ENCODE peak calls at places on chromosomes 12 and 14, in ten cellular contexts. One of them, this sample, is unnamed.

GRCh38 chr12:54448344-54448743 is 25.1 kb downstream of the GTSF1 start:
- DNase-seq in activated naive CD8-positive, alpha-beta T cell treated with anti-CD3 and anti-CD28 coated beads for 36 hours: no peak
- DNase-seq in pancreas: no peak
- DNase-seq in stimulated activated CD8-positive, alpha-beta memory T cell treated with anti-CD3 and anti-CD28 coated beads, Interleukin-4, amount 100 ng/mL, for 1 hour: no peak
- DNase-seq in left kidney: no peak
- DNase-seq in fibroblast of lung: no peak
- DNase-seq in CD8-positive, alpha-beta T cell: no peak
- DNase-seq in CD8-positive, alpha-beta memory T cell: no peak
- DNase-seq in activated T-cell treated with anti-CD3 and anti-CD28 coated beads, Interleukin-2, amount 50 U/mL, for 72 hours: no peak
- DNase-seq in GM23248: no peak
- DNase-seq in this sample: no peak

GRCh38 chr12:92562063-92562734 is 140.6 kb upstream of the PLEKHG7 start:
- DNase-seq in activated naive CD8-positive, alpha-beta T cell treated with anti-CD3 and anti-CD28 coated beads for 36 hours: no peak
- DNase-seq in pancreas: no peak
- DNase-seq in stimulated activated CD8-positive, alpha-beta memory T cell treated with anti-CD3 and anti-CD28 coated beads, Interleukin-4, amount 100 ng/mL, for 1 hour: no peak
- DNase-seq in left kidney: no peak
- DNase-seq in fibroblast of lung: no peak
- DNase-seq in CD8-positive, alpha-beta T cell: no peak
- DNase-seq in CD8-positive, alpha-beta memory T cell: no peak
- DNase-seq in activated T-cell treated with anti-CD3 and anti-CD28 coated beads, Interleukin-2, amount 50 U/mL, for 72 hours: no peak
- DNase-seq in GM23248: no peak
- DNase-seq in this sample: no peak

GRCh38 chr14:71905860-71906259 is 26.4 kb upstream of the RGS6 start:
- DNase-seq in activated naive CD8-positive, alpha-beta T cell treated with anti-CD3 and anti-CD28 coated beads for 36 hours: no peak
- DNase-seq in pancreas: no peak
- DNase-seq in stimulated activated CD8-positive, alpha-beta memory T cell treated with anti-CD3 and anti-CD28 coated beads, Interleukin-4, amount 100 ng/mL, for 1 hour: no peak
- DNase-seq in left kidney: no peak
- DNase-seq in fibroblast of lung: no peak
- DNase-seq in CD8-positive, alpha-beta T cell: no peak
- DNase-seq in CD8-positive, alpha-beta memory T cell: no peak
- DNase-seq in activated T-cell treated with anti-CD3 and anti-CD28 coated beads, Interleukin-2, amount 50 U/mL, for 72 hours: no peak
- DNase-seq in GM23248: no peak
- DNase-seq in this sample: no peak

GRCh38 chr12:83893101-83893500 is 1019.5 kb downstream of the SLC6A15 start:
- DNase-seq in activated naive CD8-positive, alpha-beta T cell treated with anti-CD3 and anti-CD28 coated beads for 36 hours: no peak
- DNase-seq in pancreas: no peak
- DNase-seq in stimulated activated CD8-positive, alpha-beta memory T cell treated with anti-CD3 and anti-CD28 coated beads, Interleukin-4, amount 100 ng/mL, for 1 hour: no peak
- DNase-seq in left kidney: no peak
- DNase-seq in fibroblast of lung: no peak
- DNase-seq in CD8-positive, alpha-beta T cell: no peak
- DNase-seq in CD8-positive, alpha-beta memory T cell: no peak
- DNase-seq in activated T-cell treated with anti-CD3 and anti-CD28 coated beads, Interleukin-2, amount 50 U/mL, for 72 hours: no peak
- DNase-seq in GM23248: no peak
- DNase-seq in this sample: no peak

GRCh38 chr12:90940872-90941499 is 14.0 kb downstream of the CCER1 start:
- DNase-seq in activated naive CD8-positive, alpha-beta T cell treated with anti-CD3 and anti-CD28 coated beads for 36 hours: no peak
- DNase-seq in pancreas: no peak
- DNase-seq in stimulated activated CD8-positive, alpha-beta memory T cell treated with anti-CD3 and anti-CD28 coated beads, Interleukin-4, amount 100 ng/mL, for 1 hour: no peak
- DNase-seq in left kidney: peak
- DNase-seq in fibroblast of lung: peak
- DNase-seq in CD8-positive, alpha-beta T cell: no peak
- DNase-seq in CD8-positive, alpha-beta memory T cell: no peak
- DNase-seq in activated T-cell treated with anti-CD3 and anti-CD28 coated beads, Interleukin-2, amount 50 U/mL, for 72 hours: no peak
- DNase-seq in GM23248: peak
- DNase-seq in this sample: no peak

GRCh38 chr12:104457746-104458644 is 1.2 kb downstream of the CHST11 start:
- DNase-seq in activated naive CD8-positive, alpha-beta T cell treated with anti-CD3 and anti-CD28 coated beads for 36 hours: peak
- DNase-seq in pancreas: peak
- DNase-seq in stimulated activated CD8-positive, alpha-beta memory T cell treated with anti-CD3 and anti-CD28 coated beads, Interleukin-4, amount 100 ng/mL, for 1 hour: no peak
- DNase-seq in left kidney: peak
- DNase-seq in fibroblast of lung: peak
- DNase-seq in CD8-positive, alpha-beta T cell: peak
- DNase-seq in CD8-positive, alpha-beta memory T cell: peak
- DNase-seq in activated T-cell treated with anti-CD3 and anti-CD28 coated beads, Interleukin-2, amount 50 U/mL, for 72 hours: peak
- DNase-seq in GM23248: peak
- DNase-seq in this sample: peak

GRCh38 chr12:8692573-8692972 is 5.2 kb upstream of the RIMKLB start:
- DNase-seq in activated naive CD8-positive, alpha-beta T cell treated with anti-CD3 and anti-CD28 coated beads for 36 hours: no peak
- DNase-seq in pancreas: peak
- DNase-seq in stimulated activated CD8-positive, alpha-beta memory T cell treated with anti-CD3 and anti-CD28 coated beads, Interleukin-4, amount 100 ng/mL, for 1 hour: no peak
- DNase-seq in left kidney: peak
- DNase-seq in fibroblast of lung: peak
- DNase-seq in CD8-positive, alpha-beta T cell: no peak
- DNase-seq in CD8-positive, alpha-beta memory T cell: no peak
- DNase-seq in activated T-cell treated with anti-CD3 and anti-CD28 coated beads, Interleukin-2, amount 50 U/mL, for 72 hours: no peak
- DNase-seq in GM23248: no peak
- DNase-seq in this sample: no peak

GRCh38 chr12:15001733-15002471 is 29.1 kb downstream of the PDE6H start:
- DNase-seq in activated naive CD8-positive, alpha-beta T cell treated with anti-CD3 and anti-CD28 coated beads for 36 hours: no peak
- DNase-seq in pancreas: no peak
- DNase-seq in stimulated activated CD8-positive, alpha-beta memory T cell treated with anti-CD3 and anti-CD28 coated beads, Interleukin-4, amount 100 ng/mL, for 1 hour: no peak
- DNase-seq in left kidney: peak
- DNase-seq in fibroblast of lung: peak
- DNase-seq in CD8-positive, alpha-beta T cell: no peak
- DNase-seq in CD8-positive, alpha-beta memory T cell: no peak
- DNase-seq in activated T-cell treated with anti-CD3 and anti-CD28 coated beads, Interleukin-2, amount 50 U/mL, for 72 hours: no peak
- DNase-seq in GM23248: peak
- DNase-seq in this sample: peak

GRCh38 chr12:31118831-31119530 is 45.3 kb downstream of the DDX11 start:
- DNase-seq in activated naive CD8-positive, alpha-beta T cell treated with anti-CD3 and anti-CD28 coated beads for 36 hours: peak
- DNase-seq in pancreas: no peak
- DNase-seq in stimulated activated CD8-positive, alpha-beta memory T cell treated with anti-CD3 and anti-CD28 coated beads, Interleukin-4, amount 100 ng/mL, for 1 hour: no peak
- DNase-seq in left kidney: peak
- DNase-seq in fibroblast of lung: no peak
- DNase-seq in CD8-positive, alpha-beta T cell: peak
- DNase-seq in CD8-positive, alpha-beta memory T cell: no peak
- DNase-seq in activated T-cell treated with anti-CD3 and anti-CD28 coated beads, Interleukin-2, amount 50 U/mL, for 72 hours: no peak
- DNase-seq in GM23248: no peak
- DNase-seq in this sample: peak

GRCh38 chr12:9951026-9951652 is 19.0 kb upstream of the CLEC2A start:
- DNase-seq in activated naive CD8-positive, alpha-beta T cell treated with anti-CD3 and anti-CD28 coated beads for 36 hours: peak
- DNase-seq in pancreas: no peak
- DNase-seq in stimulated activated CD8-positive, alpha-beta memory T cell treated with anti-CD3 and anti-CD28 coated beads, Interleukin-4, amount 100 ng/mL, for 1 hour: peak
- DNase-seq in left kidney: no peak
- DNase-seq in fibroblast of lung: no peak
- DNase-seq in CD8-positive, alpha-beta T cell: peak
- DNase-seq in CD8-positive, alpha-beta memory T cell: peak
- DNase-seq in activated T-cell treated with anti-CD3 and anti-CD28 coated beads, Interleukin-2, amount 50 U/mL, for 72 hours: peak
- DNase-seq in GM23248: peak
- DNase-seq in this sample: no peak

GRCh38 chr14:105331575-105332351 is 17.2 kb downstream of the PACS2 start:
- DNase-seq in activated naive CD8-positive, alpha-beta T cell treated with anti-CD3 and anti-CD28 coated beads for 36 hours: no peak
- DNase-seq in pancreas: no peak
- DNase-seq in stimulated activated CD8-positive, alpha-beta memory T cell treated with anti-CD3 and anti-CD28 coated beads, Interleukin-4, amount 100 ng/mL, for 1 hour: no peak
- DNase-seq in left kidney: no peak
- DNase-seq in fibroblast of lung: no peak
- DNase-seq in CD8-positive, alpha-beta T cell: no peak
- DNase-seq in CD8-positive, alpha-beta memory T cell: no peak
- DNase-seq in activated T-cell treated with anti-CD3 and anti-CD28 coated beads, Interleukin-2, amount 50 U/mL, for 72 hours: no peak
- DNase-seq in GM23248: no peak
- DNase-seq in this sample: no peak

GRCh38 chr14:55908071-55908470 is 210.1 kb upstream of the PELI2 start:
- DNase-seq in activated naive CD8-positive, alpha-beta T cell treated with anti-CD3 and anti-CD28 coated beads for 36 hours: no peak
- DNase-seq in pancreas: no peak
- DNase-seq in stimulated activated CD8-positive, alpha-beta memory T cell treated with anti-CD3 and anti-CD28 coated beads, Interleukin-4, amount 100 ng/mL, for 1 hour: no peak
- DNase-seq in left kidney: no peak
- DNase-seq in fibroblast of lung: no peak
- DNase-seq in CD8-positive, alpha-beta T cell: no peak
- DNase-seq in CD8-positive, alpha-beta memory T cell: no peak
- DNase-seq in activated T-cell treated with anti-CD3 and anti-CD28 coated beads, Interleukin-2, amount 50 U/mL, for 72 hours: no peak
- DNase-seq in GM23248: no peak
- DNase-seq in this sample: no peak

GRCh38 chr12:80894179-80894578 is 43.6 kb downstream of the LIN7A start:
- DNase-seq in activated naive CD8-positive, alpha-beta T cell treated with anti-CD3 and anti-CD28 coated beads for 36 hours: no peak
- DNase-seq in pancreas: no peak
- DNase-seq in stimulated activated CD8-positive, alpha-beta memory T cell treated with anti-CD3 and anti-CD28 coated beads, Interleukin-4, amount 100 ng/mL, for 1 hour: no peak
- DNase-seq in left kidney: no peak
- DNase-seq in fibroblast of lung: no peak
- DNase-seq in CD8-positive, alpha-beta T cell: no peak
- DNase-seq in CD8-positive, alpha-beta memory T cell: no peak
- DNase-seq in activated T-cell treated with anti-CD3 and anti-CD28 coated beads, Interleukin-2, amount 50 U/mL, for 72 hours: no peak
- DNase-seq in GM23248: no peak
- DNase-seq in this sample: no peak

GRCh38 chr12:5018677-5019076 is 25.0 kb upstream of the KCNA5 start:
- DNase-seq in activated naive CD8-positive, alpha-beta T cell treated with anti-CD3 and anti-CD28 coated beads for 36 hours: no peak
- DNase-seq in pancreas: no peak
- DNase-seq in stimulated activated CD8-positive, alpha-beta memory T cell treated with anti-CD3 and anti-CD28 coated beads, Interleukin-4, amount 100 ng/mL, for 1 hour: no peak
- DNase-seq in left kidney: no peak
- DNase-seq in fibroblast of lung: no peak
- DNase-seq in CD8-positive, alpha-beta T cell: no peak
- DNase-seq in CD8-positive, alpha-beta memory T cell: no peak
- DNase-seq in activated T-cell treated with anti-CD3 and anti-CD28 coated beads, Interleukin-2, amount 50 U/mL, for 72 hours: no peak
- DNase-seq in GM23248: no peak
- DNase-seq in this sample: no peak

GRCh38 chr12:67042697-67043131 is 226.4 kb upstream of the CAND1 start:
- DNase-seq in activated naive CD8-positive, alpha-beta T cell treated with anti-CD3 and anti-CD28 coated beads for 36 hours: no peak
- DNase-seq in pancreas: no peak
- DNase-seq in stimulated activated CD8-positive, alpha-beta memory T cell treated with anti-CD3 and anti-CD28 coated beads, Interleukin-4, amount 100 ng/mL, for 1 hour: no peak
- DNase-seq in left kidney: no peak
- DNase-seq in fibroblast of lung: peak
- DNase-seq in CD8-positive, alpha-beta T cell: no peak
- DNase-seq in CD8-positive, alpha-beta memory T cell: no peak
- DNase-seq in activated T-cell treated with anti-CD3 and anti-CD28 coated beads, Interleukin-2, amount 50 U/mL, for 72 hours: no peak
- DNase-seq in GM23248: peak
- DNase-seq in this sample: no peak

GRCh38 chr14:57519051-57519450 is 25.4 kb upstream of the CCDC198 start:
- DNase-seq in activated naive CD8-positive, alpha-beta T cell treated with anti-CD3 and anti-CD28 coated beads for 36 hours: no peak
- DNase-seq in pancreas: no peak
- DNase-seq in stimulated activated CD8-positive, alpha-beta memory T cell treated with anti-CD3 and anti-CD28 coated beads, Interleukin-4, amount 100 ng/mL, for 1 hour: no peak
- DNase-seq in left kidney: no peak
- DNase-seq in fibroblast of lung: no peak
- DNase-seq in CD8-positive, alpha-beta T cell: no peak
- DNase-seq in CD8-positive, alpha-beta memory T cell: no peak
- DNase-seq in activated T-cell treated with anti-CD3 and anti-CD28 coated beads, Interleukin-2, amount 50 U/mL, for 72 hours: no peak
- DNase-seq in GM23248: no peak
- DNase-seq in this sample: no peak

GRCh38 chr12:130764073-130764472 is 48.0 kb upstream of the RIMBP2 start:
- DNase-seq in activated naive CD8-positive, alpha-beta T cell treated with anti-CD3 and anti-CD28 coated beads for 36 hours: no peak
- DNase-seq in pancreas: no peak
- DNase-seq in stimulated activated CD8-positive, alpha-beta memory T cell treated with anti-CD3 and anti-CD28 coated beads, Interleukin-4, amount 100 ng/mL, for 1 hour: no peak
- DNase-seq in left kidney: no peak
- DNase-seq in fibroblast of lung: peak
- DNase-seq in CD8-positive, alpha-beta T cell: no peak
- DNase-seq in CD8-positive, alpha-beta memory T cell: no peak
- DNase-seq in activated T-cell treated with anti-CD3 and anti-CD28 coated beads, Interleukin-2, amount 50 U/mL, for 72 hours: no peak
- DNase-seq in GM23248: peak
- DNase-seq in this sample: no peak

GRCh38 chr14:60681271-60681670 is 32.0 kb upstream of the SIX1 start:
- DNase-seq in activated naive CD8-positive, alpha-beta T cell treated with anti-CD3 and anti-CD28 coated beads for 36 hours: no peak
- DNase-seq in pancreas: no peak
- DNase-seq in stimulated activated CD8-positive, alpha-beta memory T cell treated with anti-CD3 and anti-CD28 coated beads, Interleukin-4, amount 100 ng/mL, for 1 hour: no peak
- DNase-seq in left kidney: no peak
- DNase-seq in fibroblast of lung: no peak
- DNase-seq in CD8-positive, alpha-beta T cell: no peak
- DNase-seq in CD8-positive, alpha-beta memory T cell: no peak
- DNase-seq in activated T-cell treated with anti-CD3 and anti-CD28 coated beads, Interleukin-2, amount 50 U/mL, for 72 hours: no peak
- DNase-seq in GM23248: peak
- DNase-seq in this sample: no peak

GRCh38 chr12:112183141-112183581 is 57.8 kb downstream of the TRAFD1 start:
- DNase-seq in activated naive CD8-positive, alpha-beta T cell treated with anti-CD3 and anti-CD28 coated beads for 36 hours: peak
- DNase-seq in pancreas: no peak
- DNase-seq in stimulated activated CD8-positive, alpha-beta memory T cell treated with anti-CD3 and anti-CD28 coated beads, Interleukin-4, amount 100 ng/mL, for 1 hour: no peak
- DNase-seq in left kidney: no peak
- DNase-seq in fibroblast of lung: peak
- DNase-seq in CD8-positive, alpha-beta T cell: no peak
- DNase-seq in CD8-positive, alpha-beta memory T cell: no peak
- DNase-seq in activated T-cell treated with anti-CD3 and anti-CD28 coated beads, Interleukin-2, amount 50 U/mL, for 72 hours: peak
- DNase-seq in GM23248: peak
- DNase-seq in this sample: no peak

GRCh38 chr12:41545761-41546160 is 357.6 kb downstream of the PDZRN4 start:
- DNase-seq in activated naive CD8-positive, alpha-beta T cell treated with anti-CD3 and anti-CD28 coated beads for 36 hours: no peak
- DNase-seq in pancreas: no peak
- DNase-seq in stimulated activated CD8-positive, alpha-beta memory T cell treated with anti-CD3 and anti-CD28 coated beads, Interleukin-4, amount 100 ng/mL, for 1 hour: no peak
- DNase-seq in left kidney: no peak
- DNase-seq in fibroblast of lung: no peak
- DNase-seq in CD8-positive, alpha-beta T cell: no peak
- DNase-seq in CD8-positive, alpha-beta memory T cell: no peak
- DNase-seq in activated T-cell treated with anti-CD3 and anti-CD28 coated beads, Interleukin-2, amount 50 U/mL, for 72 hours: no peak
- DNase-seq in GM23248: no peak
- DNase-seq in this sample: no peak

GRCh38 chr12:2396448-2396871 is 343.7 kb downstream of the CACNA1C start:
- DNase-seq in activated naive CD8-positive, alpha-beta T cell treated with anti-CD3 and anti-CD28 coated beads for 36 hours: no peak
- DNase-seq in pancreas: no peak
- DNase-seq in stimulated activated CD8-positive, alpha-beta memory T cell treated with anti-CD3 and anti-CD28 coated beads, Interleukin-4, amount 100 ng/mL, for 1 hour: no peak
- DNase-seq in left kidney: no peak
- DNase-seq in fibroblast of lung: peak
- DNase-seq in CD8-positive, alpha-beta T cell: no peak
- DNase-seq in CD8-positive, alpha-beta memory T cell: no peak
- DNase-seq in activated T-cell treated with anti-CD3 and anti-CD28 coated beads, Interleukin-2, amount 50 U/mL, for 72 hours: no peak
- DNase-seq in GM23248: peak
- DNase-seq in this sample: no peak

GRCh38 chr12:3204143-3204542 is 127.0 kb downstream of the TSPAN9 start:
- DNase-seq in activated naive CD8-positive, alpha-beta T cell treated with anti-CD3 and anti-CD28 coated beads for 36 hours: no peak
- DNase-seq in pancreas: no peak
- DNase-seq in stimulated activated CD8-positive, alpha-beta memory T cell treated with anti-CD3 and anti-CD28 coated beads, Interleukin-4, amount 100 ng/mL, for 1 hour: no peak
- DNase-seq in left kidney: no peak
- DNase-seq in fibroblast of lung: no peak
- DNase-seq in CD8-positive, alpha-beta T cell: no peak
- DNase-seq in CD8-positive, alpha-beta memory T cell: no peak
- DNase-seq in activated T-cell treated with anti-CD3 and anti-CD28 coated beads, Interleukin-2, amount 50 U/mL, for 72 hours: no peak
- DNase-seq in GM23248: no peak
- DNase-seq in this sample: no peak

GRCh38 chr12:105721051-105721825 is 390.7 kb downstream of the C12orf75 start:
- DNase-seq in activated naive CD8-positive, alpha-beta T cell treated with anti-CD3 and anti-CD28 coated beads for 36 hours: peak
- DNase-seq in pancreas: no peak
- DNase-seq in stimulated activated CD8-positive, alpha-beta memory T cell treated with anti-CD3 and anti-CD28 coated beads, Interleukin-4, amount 100 ng/mL, for 1 hour: no peak
- DNase-seq in left kidney: peak
- DNase-seq in fibroblast of lung: peak
- DNase-seq in CD8-positive, alpha-beta T cell: no peak
- DNase-seq in CD8-positive, alpha-beta memory T cell: no peak
- DNase-seq in activated T-cell treated with anti-CD3 and anti-CD28 coated beads, Interleukin-2, amount 50 U/mL, for 72 hours: no peak
- DNase-seq in GM23248: peak
- DNase-seq in this sample: no peak

GRCh38 chr12:10186299-10186698 is 7.5 kb downstream of the TMEM52B start:
- DNase-seq in activated naive CD8-positive, alpha-beta T cell treated with anti-CD3 and anti-CD28 coated beads for 36 hours: no peak
- DNase-seq in pancreas: peak
- DNase-seq in stimulated activated CD8-positive, alpha-beta memory T cell treated with anti-CD3 and anti-CD28 coated beads, Interleukin-4, amount 100 ng/mL, for 1 hour: no peak
- DNase-seq in left kidney: no peak
- DNase-seq in fibroblast of lung: no peak
- DNase-seq in CD8-positive, alpha-beta T cell: no peak
- DNase-seq in CD8-positive, alpha-beta memory T cell: no peak
- DNase-seq in activated T-cell treated with anti-CD3 and anti-CD28 coated beads, Interleukin-2, amount 50 U/mL, for 72 hours: no peak
- DNase-seq in GM23248: no peak
- DNase-seq in this sample: peak

GRCh38 chr12:101698782-101699347 is 1.4 kb downstream of the CHPT1 start:
- DNase-seq in activated naive CD8-positive, alpha-beta T cell treated with anti-CD3 and anti-CD28 coated beads for 36 hours: peak
- DNase-seq in pancreas: no peak
- DNase-seq in stimulated activated CD8-positive, alpha-beta memory T cell treated with anti-CD3 and anti-CD28 coated beads, Interleukin-4, amount 100 ng/mL, for 1 hour: no peak
- DNase-seq in left kidney: peak
- DNase-seq in fibroblast of lung: peak
- DNase-seq in CD8-positive, alpha-beta T cell: no peak
- DNase-seq in CD8-positive, alpha-beta memory T cell: no peak
- DNase-seq in activated T-cell treated with anti-CD3 and anti-CD28 coated beads, Interleukin-2, amount 50 U/mL, for 72 hours: peak
- DNase-seq in GM23248: peak
- DNase-seq in this sample: no peak

GRCh38 chr12:106299193-106299794 is 3.2 kb upstream of the TCP11L2 start:
- DNase-seq in activated naive CD8-positive, alpha-beta T cell treated with anti-CD3 and anti-CD28 coated beads for 36 hours: no peak
- DNase-seq in pancreas: no peak
- DNase-seq in stimulated activated CD8-positive, alpha-beta memory T cell treated with anti-CD3 and anti-CD28 coated beads, Interleukin-4, amount 100 ng/mL, for 1 hour: no peak
- DNase-seq in left kidney: no peak
- DNase-seq in fibroblast of lung: no peak
- DNase-seq in CD8-positive, alpha-beta T cell: no peak
- DNase-seq in CD8-positive, alpha-beta memory T cell: no peak
- DNase-seq in activated T-cell treated with anti-CD3 and anti-CD28 coated beads, Interleukin-2, amount 50 U/mL, for 72 hours: no peak
- DNase-seq in GM23248: peak
- DNase-seq in this sample: no peak

GRCh38 chr14:39491134-39491541 is 58.9 kb upstream of the FBXO33 start:
- DNase-seq in activated naive CD8-positive, alpha-beta T cell treated with anti-CD3 and anti-CD28 coated beads for 36 hours: no peak
- DNase-seq in pancreas: no peak
- DNase-seq in stimulated activated CD8-positive, alpha-beta memory T cell treated with anti-CD3 and anti-CD28 coated beads, Interleukin-4, amount 100 ng/mL, for 1 hour: no peak
- DNase-seq in left kidney: peak
- DNase-seq in fibroblast of lung: peak
- DNase-seq in CD8-positive, alpha-beta T cell: no peak
- DNase-seq in CD8-positive, alpha-beta memory T cell: no peak
- DNase-seq in activated T-cell treated with anti-CD3 and anti-CD28 coated beads, Interleukin-2, amount 50 U/mL, for 72 hours: no peak
- DNase-seq in GM23248: peak
- DNase-seq in this sample: no peak

GRCh38 chr12:58479403-58479802 is 440.9 kb downstream of the LRIG3 start:
- DNase-seq in activated naive CD8-positive, alpha-beta T cell treated with anti-CD3 and anti-CD28 coated beads for 36 hours: no peak
- DNase-seq in pancreas: no peak
- DNase-seq in stimulated activated CD8-positive, alpha-beta memory T cell treated with anti-CD3 and anti-CD28 coated beads, Interleukin-4, amount 100 ng/mL, for 1 hour: no peak
- DNase-seq in left kidney: no peak
- DNase-seq in fibroblast of lung: no peak
- DNase-seq in CD8-positive, alpha-beta T cell: no peak
- DNase-seq in CD8-positive, alpha-beta memory T cell: no peak
- DNase-seq in activated T-cell treated with anti-CD3 and anti-CD28 coated beads, Interleukin-2, amount 50 U/mL, for 72 hours: no peak
- DNase-seq in GM23248: no peak
- DNase-seq in this sample: no peak